ENCODE peak calls at places on chromosomes 3 and 15, in four cellular contexts. One of them, this sample, is unnamed.

GRCh38 chr15:57079446-57079845 is 161.0 kb downstream of the TCF12 start:
- DNase-seq in BE2C: no peak
- DNase-seq in kidney epithelial cell: no peak
- DNase-seq in cardiac muscle cell: no peak
- DNase-seq in this sample: no peak

GRCh38 chr15:60760646-60761504 is 281.9 kb upstream of the ICE2 start:
- DNase-seq in kidney epithelial cell: no peak
- DNase-seq in BE2C: no peak
- DNase-seq in cardiac muscle cell: peak; percentile 21
- DNase-seq in this sample: no peak

GRCh38 chr15:69410290-69410874 is 3.8 kb upstream of the KIF23 start:
- DNase-seq in cardiac muscle cell: no peak
- DNase-seq in kidney epithelial cell: no peak
- DNase-seq in BE2C: peak; percentile 46
- DNase-seq in this sample: no peak

GRCh38 chr3:178545337-178545736 is 9.1 kb downstream of the KCNMB2 start:
- DNase-seq in BE2C: no peak
- DNase-seq in kidney epithelial cell: no peak
- DNase-seq in cardiac muscle cell: no peak
- DNase-seq in this sample: no peak

GRCh38 chr3:172061724-172062184 is 22.4 kb downstream of the FNDC3B start:
- DNase-seq in BE2C: no peak
- DNase-seq in kidney epithelial cell: no peak
- DNase-seq in cardiac muscle cell: peak; percentile 52
- DNase-seq in this sample: no peak

GRCh38 chr15:84649706-84650105 is 4.4 kb downstream of the WDR73 start:
- DNase-seq in BE2C: no peak
- DNase-seq in cardiac muscle cell: peak; percentile 38
- DNase-seq in kidney epithelial cell: no peak
- DNase-seq in this sample: no peak

GRCh38 chr3:48157950-48158376 is 30.3 kb downstream of the CDC25A start:
- DNase-seq in cardiac muscle cell: peak; percentile 86
- DNase-seq in BE2C: peak; percentile 65
- DNase-seq in kidney epithelial cell: no peak
- DNase-seq in this sample: peak; percentile 54

GRCh38 chr15:66849393-66849745 is 147.3 kb downstream of the SMAD6 start:
- DNase-seq in kidney epithelial cell: no peak
- DNase-seq in cardiac muscle cell: no peak
- DNase-seq in BE2C: no peak
- DNase-seq in this sample: no peak

GRCh38 chr3:130529816-130530215 is 12.8 kb downstream of the COL6A6 start:
- DNase-seq in cardiac muscle cell: no peak
- DNase-seq in BE2C: no peak
- DNase-seq in kidney epithelial cell: no peak
- DNase-seq in this sample: no peak

DNA sequence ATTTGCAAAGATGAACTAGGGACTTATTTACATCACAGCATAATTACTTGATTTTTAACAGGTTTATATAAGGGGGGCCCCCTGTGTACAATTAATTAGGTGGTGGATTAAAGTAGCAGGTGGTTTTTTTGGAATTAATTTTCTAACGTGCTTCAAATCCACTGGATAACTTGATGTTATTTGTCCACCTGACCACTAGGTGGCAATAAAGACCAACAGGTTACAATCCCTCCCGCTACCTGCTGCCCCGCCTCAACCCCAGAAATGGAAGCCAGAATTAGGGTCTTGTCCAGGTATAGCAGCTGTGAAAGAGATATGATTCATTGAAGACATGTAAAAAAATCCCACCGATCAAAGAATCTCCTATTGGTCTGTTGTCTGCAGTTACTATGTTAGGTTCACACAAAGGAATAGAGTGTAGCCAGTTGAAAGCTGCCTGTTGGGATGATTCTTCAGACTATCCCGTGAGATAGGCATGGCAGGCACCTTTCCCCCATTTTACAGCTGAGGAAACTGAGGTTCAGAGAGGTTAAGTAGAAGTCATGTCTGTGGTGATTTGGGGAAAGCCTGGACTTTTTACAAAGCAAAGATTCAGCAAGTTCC is 44.0 kb downstream of the MFSD1 start:
- DNase-seq in kidney epithelial cell: no peak
- DNase-seq in BE2C: peak; percentile 22
- DNase-seq in cardiac muscle cell: peak; percentile 23
- DNase-seq in this sample: no peak
- TF ChIP-seq CTCF in kidney epithelial cell: peak; percentile 67
- TF ChIP-seq CTCF in BE2C: peak; percentile 77
- TF ChIP-seq CTCF in cardiac muscle cell: peak; percentile 52
- TF ChIP-seq CTCF in this sample: peak; percentile 68

DNA sequence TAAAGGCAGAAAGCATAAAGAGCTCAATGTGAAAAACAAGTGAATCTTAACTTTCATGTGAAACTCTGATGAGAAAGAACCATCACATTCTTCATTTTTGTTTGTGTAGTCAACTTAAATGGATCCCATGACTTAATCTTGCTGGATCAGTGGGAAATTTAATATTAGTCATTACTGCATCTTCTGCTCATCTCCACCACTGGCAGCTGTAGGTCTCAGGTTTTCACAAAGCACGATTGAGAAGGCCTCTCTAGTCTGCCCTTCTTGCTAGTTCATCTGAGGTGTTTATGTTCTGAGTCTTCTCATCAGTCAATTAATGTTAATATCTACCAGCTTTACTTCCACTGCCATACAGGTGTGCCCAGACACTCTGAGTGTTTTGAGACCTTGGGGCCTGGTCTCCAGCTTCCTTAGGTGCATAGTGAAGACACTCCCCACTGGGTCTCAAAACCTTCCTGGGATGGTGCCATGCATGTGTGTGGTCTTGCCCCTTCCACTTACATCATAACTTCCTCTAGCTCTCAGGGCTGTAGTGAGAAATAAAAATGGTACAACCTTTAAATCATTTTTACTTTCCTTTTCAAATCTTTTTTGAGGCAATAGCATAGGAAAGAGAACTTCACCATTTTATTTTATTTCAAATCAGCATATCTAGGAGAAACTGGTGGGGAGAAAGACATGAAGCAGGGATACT is 421.6 kb upstream of the CBLB start:
- DNase-seq in BE2C: no peak
- DNase-seq in cardiac muscle cell: no peak
- DNase-seq in kidney epithelial cell: no peak
- DNase-seq in this sample: no peak
- H3K27me3 ChIP-seq in BE2C: no peaks in the 10 kb centered on the region
- H3K27me3 ChIP-seq in cardiac muscle cell: no peaks in the 10 kb centered on the region
- H3K27me3 ChIP-seq in kidney epithelial cell: no peaks in the 10 kb centered on the region
- H3K27me3 ChIP-seq in this sample: no peaks in the 10 kb centered on the region

DNA sequence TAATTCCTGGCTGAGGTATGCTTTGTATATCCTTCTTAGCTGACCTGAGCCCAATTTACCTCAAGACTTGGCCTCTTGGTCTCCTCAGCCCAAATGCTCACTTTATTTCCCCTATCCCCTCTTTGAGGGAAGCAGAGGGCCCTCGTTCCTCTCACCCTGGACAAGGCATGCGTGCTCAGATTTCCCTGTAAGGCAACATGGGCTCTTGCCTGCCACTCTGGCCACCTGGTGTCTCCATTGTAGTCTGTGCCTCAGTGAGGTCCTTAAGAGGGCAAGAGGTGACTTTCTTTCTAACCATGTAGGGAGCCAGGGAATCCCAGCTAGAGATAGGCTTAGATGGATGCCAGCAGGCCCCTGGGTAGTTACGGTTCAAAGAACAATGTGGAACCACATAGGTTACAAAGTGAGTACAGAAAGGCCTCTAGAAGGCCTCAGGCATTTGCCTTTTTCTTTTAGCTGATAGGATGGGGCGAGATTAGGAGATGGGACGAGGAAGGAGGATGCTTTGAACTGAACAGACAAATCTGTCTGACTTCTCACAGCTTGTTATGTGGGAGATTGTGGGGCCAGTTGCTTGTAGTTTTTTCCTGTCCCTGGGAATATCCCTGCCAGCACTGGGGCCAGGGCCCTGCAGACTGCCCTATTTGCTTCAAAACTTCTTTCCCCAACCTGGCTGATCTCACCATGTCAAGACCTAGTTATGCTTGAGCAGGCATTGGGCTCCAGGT is 1.1 kb upstream of the INTS14 start:
- DNase-seq in BE2C: no peak
- DNase-seq in kidney epithelial cell: no peak
- DNase-seq in cardiac muscle cell: no peak
- DNase-seq in this sample: no peak
- TF ChIP-seq CTCF in BE2C: no peak
- TF ChIP-seq CTCF in kidney epithelial cell: no peak
- TF ChIP-seq CTCF in cardiac muscle cell: no peak
- TF ChIP-seq CTCF in this sample: no peak

DNA sequence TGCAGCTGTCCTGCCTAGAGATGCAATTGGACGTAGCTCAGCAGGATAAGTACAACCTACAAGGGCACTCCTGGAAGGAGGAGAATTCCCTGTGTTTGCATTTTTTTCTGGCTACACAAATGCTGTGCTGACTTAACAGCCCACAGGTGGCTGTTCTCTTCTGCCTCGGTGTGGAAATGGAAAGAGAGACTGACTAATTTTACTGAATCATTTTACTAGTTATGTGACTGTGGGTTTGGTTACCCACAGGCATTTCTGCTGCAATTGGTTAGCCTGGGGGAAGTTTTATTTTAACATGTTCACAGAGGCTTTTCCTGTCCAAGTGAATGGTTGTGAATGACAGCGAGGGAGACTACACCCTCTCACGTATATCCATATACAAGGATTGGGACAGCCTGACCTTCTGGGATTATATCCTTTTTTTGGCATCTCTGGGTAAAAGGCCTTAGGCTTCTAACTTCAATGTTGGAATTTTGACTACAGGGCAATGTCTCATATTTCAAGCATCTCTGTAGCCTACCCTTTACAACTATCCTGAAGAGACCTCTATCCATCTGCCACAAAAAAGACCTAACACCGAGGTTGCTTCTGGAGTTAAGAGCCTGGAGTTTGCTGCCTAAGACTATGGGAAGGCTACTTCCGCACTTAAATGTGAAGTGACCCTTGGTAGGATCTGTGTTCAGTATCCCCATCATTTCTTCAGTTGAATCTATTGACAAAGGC is 67.2 kb upstream of the TP63 start:
- DNase-seq in cardiac muscle cell: peak; percentile 84
- DNase-seq in BE2C: no peak
- DNase-seq in kidney epithelial cell: peak; percentile 94
- DNase-seq in this sample: no peak
- H3K27me3 ChIP-seq in cardiac muscle cell: no peaks in the 10 kb centered on the region
- H3K27me3 ChIP-seq in BE2C: no peaks in the 10 kb centered on the region
- H3K27me3 ChIP-seq in kidney epithelial cell: no peaks in the 10 kb centered on the region
- H3K27me3 ChIP-seq in this sample: no peaks in the 10 kb centered on the region

DNA sequence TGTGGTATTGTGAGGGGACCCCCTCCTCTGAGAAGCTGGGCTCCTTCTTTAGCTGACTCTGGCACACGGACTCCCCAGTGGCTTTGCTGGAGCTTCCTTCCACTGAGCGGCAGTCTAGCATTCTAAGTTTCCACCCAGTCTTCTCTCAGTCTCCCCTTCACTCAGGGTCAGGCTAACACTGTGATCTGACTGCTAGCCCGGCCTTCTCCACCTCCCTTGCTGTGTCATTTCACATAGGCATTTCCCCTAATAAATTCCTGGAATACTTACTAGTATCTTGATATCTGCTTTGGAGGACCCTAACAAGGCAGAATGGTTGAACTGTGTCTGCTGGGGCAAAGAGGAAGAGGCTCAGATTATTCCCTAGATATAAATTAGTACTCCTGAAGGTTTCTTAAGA is 106.2 kb upstream of the THBS1 start:
- DNase-seq in BE2C: no peak
- DNase-seq in cardiac muscle cell: peak; percentile 46
- DNase-seq in kidney epithelial cell: no peak
- DNase-seq in this sample: no peak
- TF ChIP-seq CTCF in BE2C: no peak
- TF ChIP-seq CTCF in cardiac muscle cell: no peak
- TF ChIP-seq CTCF in kidney epithelial cell: no peak
- TF ChIP-seq CTCF in this sample: no peak

GRCh38 chr15:29736745-29737023 is 85.6 kb downstream of the TJP1 start:
- DNase-seq in BE2C: no peak
- DNase-seq in kidney epithelial cell: peak; percentile 50
- DNase-seq in cardiac muscle cell: no peak
- DNase-seq in this sample: no peak
- H3K27me3 ChIP-seq in BE2C: no peaks in the 10 kb centered on the region
- H3K27me3 ChIP-seq in kidney epithelial cell: no peaks in the 10 kb centered on the region
- H3K27me3 ChIP-seq in cardiac muscle cell: no peaks in the 10 kb centered on the region
- H3K27me3 ChIP-seq in this sample: no peaks in the 10 kb centered on the region

GRCh38 chr3:27712136-27713065 is 9.7 kb downstream of the EOMES start:
- DNase-seq in kidney epithelial cell: peak; percentile 10
- DNase-seq in cardiac muscle cell: peak; percentile 87
- DNase-seq in BE2C: peak; percentile 51
- DNase-seq in this sample: peak; percentile 67
- TF ChIP-seq CTCF in kidney epithelial cell: peak; percentile 83
- TF ChIP-seq CTCF in cardiac muscle cell: peak; percentile 83
- TF ChIP-seq CTCF in BE2C: peak; percentile 57
- TF ChIP-seq CTCF in this sample: peak; percentile 70

DNA sequence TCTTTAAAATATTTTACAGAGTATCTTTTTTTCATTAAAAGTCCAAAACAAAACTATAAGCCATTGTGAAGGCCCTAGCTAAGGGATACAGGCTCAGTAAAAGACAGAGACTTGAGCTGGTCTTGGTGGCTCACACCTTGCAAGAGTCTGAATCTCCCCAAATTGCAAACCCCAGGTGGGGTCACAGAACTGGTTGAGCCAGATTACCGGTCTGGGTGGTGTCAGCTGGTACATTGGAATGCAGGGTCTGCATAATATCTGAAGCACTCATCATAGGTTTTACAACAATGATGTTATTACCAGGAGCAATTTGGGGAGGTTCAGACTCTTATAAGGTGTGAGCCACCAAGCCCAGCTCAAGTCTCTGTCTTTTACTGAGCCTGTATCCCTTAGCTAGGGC is 201.2 kb upstream of the ARPP21 start:
- DNase-seq in cardiac muscle cell: no peak
- DNase-seq in BE2C: no peak
- DNase-seq in kidney epithelial cell: no peak
- DNase-seq in this sample: no peak
- H3K27me3 ChIP-seq in cardiac muscle cell: no peaks in the 10 kb centered on the region
- H3K27me3 ChIP-seq in BE2C: no peaks in the 10 kb centered on the region
- H3K27me3 ChIP-seq in kidney epithelial cell: no peaks in the 10 kb centered on the region
- H3K27me3 ChIP-seq in this sample: no peaks in the 10 kb centered on the region

DNA sequence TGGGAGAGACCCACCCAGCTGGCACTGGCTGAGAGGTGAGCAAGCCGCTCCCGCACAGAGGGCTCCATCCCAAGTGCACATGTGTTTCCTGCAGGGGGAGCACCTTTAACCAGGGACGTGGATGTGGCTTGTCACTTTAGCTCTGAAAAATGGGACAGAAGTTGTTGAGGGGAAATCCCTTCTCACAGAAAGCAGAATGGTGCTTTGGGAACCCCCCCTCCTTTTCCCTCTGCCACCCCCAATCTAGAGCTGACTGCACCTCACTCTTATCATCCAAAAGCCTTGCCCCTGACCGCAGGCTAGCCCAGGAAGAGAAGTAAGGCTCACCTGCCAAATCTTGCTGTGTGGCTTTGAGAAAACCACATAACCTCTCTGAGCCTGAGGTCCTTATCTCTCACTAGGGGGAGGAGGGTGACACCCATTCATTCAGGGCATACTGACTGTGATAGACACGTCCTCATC is 77.9 kb downstream of the RPN1 start:
- DNase-seq in cardiac muscle cell: no peak
- DNase-seq in kidney epithelial cell: no peak
- DNase-seq in BE2C: peak; percentile 53
- DNase-seq in this sample: no peak
- TF ChIP-seq CTCF in cardiac muscle cell: peak; percentile 37
- TF ChIP-seq CTCF in kidney epithelial cell: peak; percentile 37
- TF ChIP-seq CTCF in BE2C: peak; percentile 67
- TF ChIP-seq CTCF in this sample: no peak

This sample was measured in uterus.